ENCODE peak calls at places on chromosomes 5 and 9, in five cellular contexts. B, P, E, M and F are unnamed samples.

GRCh38 chr9:9170735-9171134 is 1371.2 kb upstream of the DMAC1 start:
- DNase-seq in B (no peak), E (no peak), P (no peak), M (no peak), F (no peak)

GRCh38 chr5:7068156-7068555 is 327.8 kb upstream of the ADCY2 start:
- DNase-seq in B (no peak), P (no peak), M (no peak), E (no peak), F (no peak)

GRCh38 chr5:52798952-52799351 is 11.2 kb downstream of the ITGA1 start:
- DNase-seq in P (no peak), E (no peak), B (no peak), M (no peak), F (no peak)

GRCh38 chr9:69444021-69444420 is 119.0 kb downstream of the ENTREP1 start:
- DNase-seq in E (no peak), P (peak; percentile 23), B (no peak), M (no peak), F (no peak)

GRCh38 chr5:176910161-176910560 is 11.0 kb upstream of the HK3 start:
- DNase-seq in M (no peak), E (no peak), P (no peak), B (no peak), F (no peak)

GRCh38 chr9:7984713-7985112 is 185.1 kb upstream of the DMAC1 start:
- DNase-seq in P (no peak), E (no peak), B (no peak), M (no peak), F (no peak)

GRCh38 chr5:11525020-11525419 is 379.2 kb downstream of the CTNND2 start:
- DNase-seq in P (no peak), E (no peak), M (peak; percentile 44), B (no peak), F (no peak)

GRCh38 chr5:7209583-7210139 is 186.3 kb upstream of the ADCY2 start:
- DNase-seq in P (no peak), E (no peak), M (no peak), B (no peak), F (no peak)

GRCh38 chr9:75892168-75892901 is 1.9 kb downstream of the PCSK5 start:
- DNase-seq in M (peak; percentile 68), P (peak; percentile 63), E (no peak), B (peak; percentile 63), F (peak; percentile 76)

GRCh38 chr9:84851935-84852585 is 182.5 kb downstream of the NTRK2 start:
- DNase-seq in B (peak; percentile 25), P (peak; percentile 96), E (peak; percentile 89), M (peak; percentile 71), F (peak; percentile 14)

GRCh38 chr9:86792136-86792535 is 155.2 kb downstream of the GAS1 start:
- DNase-seq in E (peak; percentile 48), B (peak; percentile 48), P (peak; percentile 88), M (no peak), F (no peak)

GRCh38 chr9:19703702-19704101 is 85.1 kb downstream of the SLC24A2 start:
- DNase-seq in B (no peak), E (no peak), P (no peak), M (no peak), F (no peak)

GRCh38 chr9:81620009-81620405 is 69.3 kb downstream of the TLE1 start:
- DNase-seq in M (no peak), P (no peak), E (no peak), B (no peak), F (no peak)

GRCh38 chr9:133404440-133405002 is 13.3 kb downstream of the REXO4 start:
- DNase-seq in B (no peak), M (no peak), P (no peak), E (no peak), F (no peak)

GRCh38 chr5:148970228-148970627 is 92.6 kb downstream of the SH3TC2 start:
- DNase-seq in E (no peak), M (peak; percentile 27), B (no peak), P (no peak), F (no peak)

GRCh38 chr5:84379749-84380148 is 4.9 kb downstream of the EDIL3 start:
- DNase-seq in M (no peak), E (no peak), P (no peak), B (no peak), F (no peak)

GRCh38 chr5:150376799-150377771 is 19.6 kb downstream of the TCOF1 start:
- DNase-seq in M (no peak), P (no peak), E (no peak), B (no peak), F (no peak)

GRCh38 chr5:76099286-76099702 is 16.1 kb downstream of the SV2C start:
- DNase-seq in M (no peak), E (no peak), B (no peak), P (no peak), F (no peak)

GRCh38 chr5:32107291-32107690 is 66.8 kb downstream of the GOLPH3 start:
- DNase-seq in P (no peak), B (no peak), M (no peak), E (no peak), F (no peak)

DNA sequence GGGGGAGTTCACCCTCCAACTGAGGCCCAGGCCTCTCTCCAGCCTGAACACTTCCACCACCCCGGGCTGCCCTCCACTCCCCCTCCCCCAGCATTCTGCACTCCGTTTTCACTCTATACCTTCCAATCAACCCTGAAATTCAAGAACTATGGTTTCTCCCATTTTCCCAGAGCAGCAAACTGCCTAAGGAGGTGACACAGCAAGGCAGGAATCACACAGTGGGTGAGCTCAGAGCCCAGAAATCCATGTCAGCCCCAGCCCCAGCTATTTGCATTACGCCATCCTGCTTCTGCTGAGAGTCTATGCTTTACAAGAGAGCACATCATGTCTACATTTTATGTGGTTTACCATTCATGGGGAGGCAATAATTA is 12.0 kb downstream of the MSX2 start:
- DNase-seq in P (no peak), M (no peak), E (no peak), B (no peak), F (peak; percentile 61)
- H3K4me3 ChIP-seq in P (no peak overlapping the region), M (peak overlapping the region; percentile 72), E (no peak overlapping the region), B (no peak overlapping the region), F (no peak overlapping the region)

DNA sequence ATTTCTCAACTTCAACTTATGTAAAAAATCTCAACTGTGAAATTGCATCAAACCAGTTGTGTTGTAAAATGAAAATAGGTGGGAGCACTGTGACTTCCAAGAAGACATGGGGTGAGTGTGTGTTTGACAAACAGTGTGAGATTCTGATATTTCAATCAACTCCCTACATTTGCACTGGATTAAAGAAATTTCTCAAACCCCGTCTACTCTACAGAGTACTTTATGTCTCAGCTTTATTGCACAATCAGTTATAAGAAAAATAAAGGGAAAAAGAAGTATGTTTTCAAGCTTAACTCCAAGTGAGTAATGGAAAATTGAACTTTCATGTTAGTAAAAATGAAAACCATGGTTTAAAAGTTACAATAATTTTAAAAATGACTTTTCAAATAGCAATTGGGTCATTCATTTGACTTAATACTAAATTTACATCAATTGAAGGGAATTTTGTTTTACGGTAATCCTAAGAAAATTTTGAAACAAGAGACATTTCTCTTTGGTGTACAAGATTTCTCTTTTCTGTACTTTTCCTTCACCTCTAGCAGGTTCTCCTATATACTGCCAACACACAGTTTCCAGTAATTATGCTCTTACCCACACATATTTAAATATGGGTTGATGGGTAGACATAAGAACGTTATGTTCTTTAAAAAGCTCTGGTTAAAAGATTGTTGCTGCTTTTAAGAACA is 80.3 kb downstream of the CDO1 start:
- DNase-seq in P (no peak), E (no peak), B (no peak), M (no peak), F (no peak)
- H2AFZ ChIP-seq in P (no peak overlapping the region), E (no peak overlapping the region), B (no peak overlapping the region), M (peak overlapping the region; percentile 61), F (no peak overlapping the region)

GRCh38 chr9:137298983-137299521 is 3.0 kb downstream of the NRARP start:
- DNase-seq in E (no peak), M (peak; percentile 60), B (no peak), P (no peak), F (no peak)

GRCh38 chr9:137301086-137301947 is 754 bp downstream of the NRARP start:
- DNase-seq in B (peak; percentile 84), P (peak; percentile 58), M (peak; percentile 77), E (no peak), F (peak; percentile 83)

GRCh38 chr9:137300607-137301085 is 1.4 kb downstream of the NRARP start:
- DNase-seq in M (peak; percentile 84), B (peak; percentile 46), P (no peak), E (no peak), F (peak; percentile 47)

GRCh38 chr9:137298401-137298982 is 3.6 kb downstream of the NRARP start:
- DNase-seq in B (no peak), P (no peak), E (no peak), M (no peak), F (no peak)

GRCh38 chr9:137299938-137300337 is 2.1 kb downstream of the NRARP start:
- DNase-seq in M (peak; percentile 80), E (no peak), P (no peak), B (no peak), F (no peak)
- TF ChIP-seq EZH2 in M (no peak), E (no peak), P (no peak), B (no peak), F (no peak)

GRCh38 chr9:16864741-16865434 is 5.6 kb downstream of the BNC2 start:
- DNase-seq in P (no peak), B (no peak), E (no peak), M (no peak), F (no peak)
- H3K4me3 ChIP-seq in P (no peak overlapping the region), B (no peak overlapping the region), E (no peak overlapping the region), M (no peak overlapping the region), F (no peak overlapping the region)

DNA sequence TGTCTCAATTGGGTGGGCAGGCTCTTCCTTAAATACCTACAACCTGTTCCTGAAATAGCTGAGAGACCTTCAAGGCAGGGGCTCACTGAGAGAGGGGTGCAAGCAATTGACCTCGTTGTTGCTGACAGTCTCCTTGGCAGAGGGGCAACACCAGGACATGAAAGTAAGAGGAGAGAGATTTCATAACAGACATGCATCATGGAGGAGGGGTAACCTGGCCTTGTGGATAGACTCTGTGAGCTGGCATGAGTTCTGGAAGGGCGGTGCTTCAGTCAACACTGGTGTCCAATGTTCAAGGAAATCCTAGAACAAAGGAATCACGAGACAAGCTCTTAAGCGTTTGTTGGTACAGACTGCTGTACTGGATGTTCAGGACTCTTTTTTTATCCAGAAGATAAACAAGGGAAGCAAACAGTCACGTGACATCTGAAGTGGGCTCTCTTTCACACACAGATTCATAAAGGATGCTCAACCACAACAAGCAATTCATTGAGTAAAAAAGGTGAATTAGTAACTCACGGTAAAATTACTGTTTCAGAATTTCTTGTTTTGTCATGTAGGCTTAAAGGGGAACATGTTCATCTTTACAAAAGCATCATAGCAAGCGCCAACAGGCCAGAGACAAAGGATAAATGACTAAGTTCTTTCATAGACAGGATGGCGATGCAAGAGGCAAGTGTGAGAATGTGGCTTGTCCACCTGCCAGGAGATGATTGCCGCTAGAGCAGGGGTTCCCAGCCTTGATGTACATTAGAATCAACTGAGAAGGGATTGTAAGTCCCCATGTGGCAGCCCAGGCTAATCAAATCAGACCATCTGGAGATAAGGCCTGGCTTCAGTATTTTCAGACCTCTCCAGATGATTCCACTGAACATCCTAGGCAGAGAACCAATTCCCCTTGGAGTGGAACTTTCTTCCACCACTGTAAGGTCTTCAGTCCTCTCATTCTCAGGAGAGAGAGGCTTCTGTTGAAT is 20.7 kb downstream of the ANKRA2 start:
- DNase-seq in E (peak; percentile 62), P (peak; percentile 81), B (no peak), M (no peak), F (peak; percentile 89)
- H2AFZ ChIP-seq in E (peak overlapping the region; percentile 5), P (peak overlapping the region; percentile 52), B (no peak overlapping the region), M (peak overlapping the region; percentile 74), F (no peak overlapping the region)